ENCODE peak calls at places on chromosome 17, in seven cellular contexts. O is cardiac muscle cell, X is PC-3, T is GM23338, U is heart left ventricle, Y is A673, D is psoas muscle. Q is an unnamed sample. For H3K4me1, the result is how much of the 10 kb centered on the place peaks cover.

GRCh38 chr17:81097134-81097942 is 62.4 kb downstream of the BAIAP2 start:
- DNase-seq in O (peak), X (peak), T (peak), U (peak), Y (peak), D (peak), Q (no peak)

GRCh38 chr17:68512967-68513474 is 791 bp downstream of the PRKAR1A start:
- DNase-seq in O (peak), X (peak), T (peak), U (no peak), Y (peak), D (no peak), Q (no peak)

GRCh38 chr17:62614142-62614541 is 13.3 kb upstream of the MRC2 start:
- DNase-seq in O (peak), X (peak), T (no peak), U (no peak), Y (no peak), D (peak), Q (no peak)

GRCh38 chr17:50833396-50834125 is 1.8 kb upstream of the WFIKKN2 start:
- DNase-seq in O (no peak), X (no peak), T (no peak), U (no peak), Y (no peak), D (no peak), Q (no peak)

GRCh38 chr17:47957591-47958490 is at the start of gene PRR15L:
- DNase-seq in O (no peak), X (peak), T (peak), U (no peak), Y (no peak), D (no peak), Q (no peak)

GRCh38 chr17:82913304-82914043 is 73.7 kb upstream of the ZNF750 start:
- DNase-seq in O (peak), X (peak), T (no peak), U (no peak), Y (no peak), D (peak), Q (no peak)

GRCh38 chr17:80908776-80909175 is 82.9 kb upstream of the CHMP6 start:
- DNase-seq in O (no peak), X (no peak), T (no peak), U (no peak), Y (no peak), D (peak), Q (peak)

GRCh38 chr17:7391307-7391706 is 3.0 kb downstream of the PLSCR3 start:
- DNase-seq in O (no peak), X (no peak), T (no peak), U (no peak), Y (no peak), D (no peak), Q (no peak)

GRCh38 chr17:61335105-61335844 is 64.4 kb upstream of the TBX2 start:
- DNase-seq in O (no peak), X (peak), T (no peak), U (no peak), Y (no peak), D (no peak), Q (peak)

GRCh38 chr17:39636587-39636926 is 387 bp upstream of the STARD3 start:
- DNase-seq in O (no peak), X (no peak), T (no peak), U (no peak), Y (no peak), D (no peak), Q (no peak)

GRCh38 chr17:74619077-74619673 is 4.4 kb downstream of the CD300E start:
- DNase-seq in O (no peak), X (no peak), T (no peak), U (no peak), Y (no peak), D (peak), Q (no peak)
- H3K4me1 ChIP-seq in O (under half), X (under half), T (under half), U (under half), Y (under half), D (under half), Q (under half)

DNA sequence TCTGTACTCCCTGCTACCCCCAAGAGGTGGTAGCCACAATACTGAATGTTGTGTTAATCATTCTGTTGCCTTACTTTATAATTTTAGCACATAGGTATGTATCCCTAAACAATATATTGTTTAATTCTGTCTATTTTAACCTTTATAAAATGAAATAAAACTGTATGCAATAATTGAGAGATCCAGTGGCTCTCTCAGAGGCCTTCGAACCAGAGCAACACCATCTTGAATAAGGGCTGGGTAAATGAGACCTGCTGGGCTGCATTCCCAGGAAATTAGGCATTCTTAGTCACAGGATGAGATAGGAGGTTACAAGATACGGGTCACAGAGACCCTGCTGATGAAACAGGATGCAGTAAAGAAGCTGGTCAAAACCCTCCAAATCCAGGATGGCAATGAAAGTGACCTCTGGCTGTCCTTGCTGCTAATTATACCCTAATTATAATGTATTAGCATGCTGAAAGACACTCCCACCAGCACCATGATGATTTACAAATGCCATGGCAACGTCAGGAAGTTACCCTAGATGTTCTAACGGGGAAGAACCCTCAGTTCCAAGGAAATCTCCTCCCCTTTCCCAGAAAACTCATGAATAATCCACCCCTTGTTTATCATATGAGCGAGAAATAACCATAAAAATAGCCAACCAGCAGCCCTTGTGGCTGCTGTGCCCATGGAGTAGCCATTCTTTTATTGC is 2.0 kb upstream of the CANT1 start:
- DNase-seq in O (no peak), X (peak), T (no peak), U (no peak), Y (no peak), D (no peak), Q (peak)
- H3K27ac ChIP-seq in O (no peak), X (peak), T (no peak), U (no peak), Y (no peak), D (no peak), Q (peak)

GRCh38 chr17:63916566-63917185 is 2.0 kb downstream of the GH1 start:
- DNase-seq in O (no peak), X (no peak), T (no peak), U (no peak), Y (no peak), D (no peak), Q (no peak)
- H3K4me3 ChIP-seq in O (no peak), X (no peak), T (no peak), U (no peak), Y (no peak), D (no peak), Q (no peak)

GRCh38 chr17:57875109-57876022 is 25.5 kb upstream of the MRPS23 start:
- DNase-seq in O (peak), X (peak), T (peak), U (peak), Y (peak), D (peak), Q (no peak)
- H3K4me1 ChIP-seq in O (under half), X (half or more), T (half or more), U (under half), Y (half or more), D (half or more), Q (under half)

GRCh38 chr17:76820523-76820922 is 47.7 kb upstream of the MGAT5B start:
- DNase-seq in O (no peak), X (no peak), T (no peak), U (no peak), Y (no peak), D (no peak), Q (no peak)
- H3K27ac ChIP-seq in O (no peak), X (no peak), T (no peak), U (no peak), Y (no peak), D (no peak), Q (no peak)

DNA sequence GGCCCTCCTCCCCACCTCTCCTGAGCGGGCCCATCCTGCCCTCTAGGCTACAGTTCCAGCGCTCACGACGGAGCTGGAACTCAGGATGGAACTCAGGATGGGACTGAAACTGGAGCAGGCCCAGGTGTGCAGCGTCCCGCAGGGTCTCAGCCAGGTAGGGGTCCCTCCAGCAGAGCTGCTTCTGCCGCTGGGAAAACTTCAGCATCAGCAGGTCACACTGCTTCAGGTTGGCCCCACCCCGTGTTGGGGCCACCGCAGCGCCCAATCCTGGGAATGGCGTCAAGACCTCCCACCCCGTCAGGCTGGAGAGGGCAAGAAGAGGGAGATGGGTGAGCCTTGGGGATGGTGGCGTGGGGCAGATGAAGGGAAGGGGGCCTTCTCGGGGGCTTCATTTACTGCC is 62.6 kb upstream of the TMEM97 start:
- DNase-seq in O (no peak), X (no peak), T (no peak), U (no peak), Y (no peak), D (no peak), Q (no peak)
- H3K4me3 ChIP-seq in O (no peak), X (no peak), T (no peak), U (no peak), Y (no peak), D (no peak), Q (no peak)

DNA sequence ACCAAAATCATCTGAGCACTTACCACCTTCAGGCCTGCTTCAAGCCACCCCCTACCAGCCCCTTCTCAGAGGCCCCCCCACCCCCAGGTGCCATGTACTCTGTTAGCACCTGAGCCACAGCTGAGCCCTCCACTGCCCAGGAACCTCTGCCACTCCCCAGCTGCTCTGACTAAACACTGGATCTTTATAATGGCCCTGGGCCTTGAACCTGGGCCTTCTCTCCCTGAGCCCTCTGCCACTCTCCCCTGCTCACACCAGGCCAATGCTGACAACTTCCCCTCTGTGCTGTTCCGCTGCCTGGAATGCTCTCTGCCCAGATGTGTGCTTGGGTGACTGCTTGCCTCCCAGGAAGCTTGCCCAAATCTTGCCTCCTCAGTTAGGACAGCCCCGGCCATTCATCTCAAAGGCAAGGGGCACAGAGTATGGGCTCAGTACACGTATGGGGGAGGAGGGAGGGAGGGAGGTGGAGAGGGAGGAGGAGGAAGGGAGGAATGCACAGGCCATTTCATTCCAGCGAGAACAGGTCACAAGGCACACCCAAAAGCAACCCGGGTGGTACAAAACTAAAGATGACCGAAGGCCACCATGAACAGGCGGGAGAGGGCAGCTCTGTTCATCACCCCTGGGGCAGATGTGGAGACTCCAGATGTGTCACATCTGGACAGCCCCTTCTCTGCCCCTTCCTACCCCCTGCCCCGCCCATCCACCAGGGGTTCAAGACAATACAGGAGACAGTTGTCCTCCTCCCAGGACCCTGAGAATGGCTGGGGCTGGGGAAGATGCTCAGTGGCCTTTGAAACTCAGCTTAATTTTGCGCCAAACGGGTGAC is 15.3 kb upstream of the TNFRSF13B start:
- DNase-seq in O (no peak), X (no peak), T (no peak), U (no peak), Y (no peak), D (no peak), Q (no peak)
- H3K4me1 ChIP-seq in O (under half), X (under half), T (under half), U (under half), Y (under half), D (under half), Q (under half)

DNA sequence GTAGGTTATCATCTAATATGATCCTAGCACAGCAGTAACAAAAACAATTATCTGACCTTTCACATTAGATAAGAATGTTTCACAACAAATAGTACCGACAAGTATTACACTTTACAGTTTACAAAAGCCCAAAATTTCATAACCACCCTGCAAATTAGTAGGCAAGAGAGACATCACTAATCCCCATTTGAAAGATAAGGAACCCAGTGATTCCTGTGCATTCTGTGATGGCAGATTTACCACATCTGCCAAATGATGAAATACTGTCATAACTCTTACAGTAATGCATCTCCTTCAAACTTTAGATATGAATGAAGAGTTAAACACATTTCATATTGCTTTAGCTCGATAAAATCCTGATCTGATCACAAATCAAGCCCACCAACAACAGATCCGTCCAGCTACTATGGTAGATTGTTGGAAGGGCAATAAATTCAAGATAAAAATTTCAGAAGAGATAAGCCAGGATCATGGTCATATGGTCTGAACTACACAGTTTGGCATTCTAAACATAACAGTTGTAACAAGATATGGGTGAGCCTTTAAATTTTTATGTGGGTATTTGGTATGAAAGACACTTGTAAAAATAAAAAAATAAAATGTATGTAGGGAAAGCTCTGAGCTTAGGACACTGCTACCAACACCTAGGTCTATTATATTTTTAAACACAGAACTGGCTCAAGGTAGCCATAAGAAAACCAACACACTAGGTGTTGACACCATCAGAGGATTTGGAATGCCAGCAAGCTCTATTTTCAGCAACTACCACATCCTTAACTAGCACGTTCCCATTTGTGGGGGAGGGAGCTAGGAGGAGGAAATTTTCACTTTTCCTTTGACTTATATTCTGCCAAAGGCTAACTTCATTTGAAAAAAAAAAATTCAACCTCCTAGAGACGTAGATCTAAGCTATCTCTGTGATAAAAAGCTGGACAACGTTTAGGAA is 9.3 kb downstream of the YWHAE start:
- DNase-seq in O (peak), X (no peak), T (no peak), U (no peak), Y (no peak), D (no peak), Q (no peak)
- H3K27ac ChIP-seq in O (peak), X (no peak), T (no peak), U (peak), Y (peak), D (peak), Q (peak)

DNA sequence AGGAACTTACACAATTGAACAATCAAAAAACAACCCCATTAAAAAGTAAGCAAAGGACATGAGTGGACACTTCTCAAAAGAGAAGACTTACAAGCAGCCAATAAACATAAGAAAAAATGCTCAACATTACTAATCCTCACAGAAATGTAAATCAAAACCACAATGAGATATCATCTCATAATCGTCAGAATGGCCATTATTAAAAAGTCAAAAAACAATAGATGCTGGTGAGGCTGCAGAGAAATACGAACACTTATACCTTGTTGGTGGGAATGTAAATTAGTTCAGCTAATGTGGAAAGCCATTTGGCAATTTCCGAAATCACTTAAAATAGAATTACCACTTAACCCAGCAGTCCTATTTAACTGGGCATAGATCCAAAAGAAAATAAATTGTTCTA is 301.9 kb upstream of the KCNJ16 start:
- DNase-seq in O (no peak), X (peak), T (no peak), U (no peak), Y (peak), D (no peak), Q (no peak)
- H3K4me3 ChIP-seq in O (no peak), X (no peak), T (no peak), U (no peak), Y (no peak), D (no peak), Q (no peak)

Q was measured in spleen.